ENCODE peak calls at places on chromosomes 5 and 9, in five cellular contexts. F is AG08395; P is stimulated activated naive CD4-positive, alpha-beta T cell treated with Interleukin-2 at 50 U/mL for 16 hours; X is stimulated activated CD4-positive, alpha-beta T cell treated with anti-CD3 and anti-CD28 coated beads, TNF-alpha, amount 100 ng/mL, for 4 hours; S is SIG-M5. V is an unnamed sample.

GRCh38 chr9:75102177-75102790 is 14.0 kb downstream of the OSTF1 start:
- DNase-seq in F (no peak), S (no peak), X (no peak), P (no peak), V (no peak)

GRCh38 chr5:32710859-32711692 is at the start of gene NPR3:
- DNase-seq in S (no peak), P (no peak), F (no peak), X (no peak), V (no peak)

GRCh38 chr5:72606525-72606924 is 99.3 kb upstream of the ZNF366 start:
- DNase-seq in S (no peak), P (no peak), F (no peak), X (no peak), V (no peak)

GRCh38 chr5:43024217-43024616 is 15.9 kb downstream of the ANXA2R start:
- DNase-seq in P (no peak), X (no peak), F (no peak), S (no peak), V (no peak)

GRCh38 chr9:38074441-38074943 is 5.5 kb upstream of the SHB start:
- DNase-seq in P (no peak), S (no peak), X (no peak), F (peak; percentile 57), V (no peak)

GRCh38 chr9:4574657-4575243 is 84.5 kb downstream of the SLC1A1 start:
- DNase-seq in P (no peak), X (no peak), F (no peak), S (no peak), V (no peak)

GRCh38 chr5:53253421-53253871 is 143.9 kb upstream of the MOCS2 start:
- DNase-seq in S (no peak), P (no peak), X (no peak), F (peak; percentile 49), V (no peak)

GRCh38 chr9:111994831-111995458 is 98.3 kb downstream of the UGCG start:
- DNase-seq in P (no peak), F (no peak), X (no peak), S (no peak), V (no peak)

GRCh38 chr9:134750450-134751155 is 109.0 kb downstream of the COL5A1 start:
- DNase-seq in F (no peak), P (no peak), S (no peak), X (no peak), V (no peak)

GRCh38 chr9:114811969-114812636 is 6.3 kb upstream of the TNFSF15 start:
- DNase-seq in P (no peak), F (no peak), S (no peak), X (no peak), V (no peak)

GRCh38 chr5:160266044-160266718 is 36.9 kb downstream of the FABP6 start:
- DNase-seq in X (no peak), S (no peak), F (no peak), P (no peak), V (no peak)

GRCh38 chr5:37892571-37892970 is 52.7 kb upstream of the GDNF start:
- DNase-seq in P (no peak), F (no peak), S (no peak), X (no peak), V (no peak)

GRCh38 chr5:94941113-94941765 is 322.8 kb downstream of the SLF1 start:
- DNase-seq in P (no peak), F (no peak), X (no peak), S (no peak), V (no peak)

GRCh38 chr9:123150708-123151503 is 117.4 kb downstream of the GPR21 start:
- DNase-seq in P (no peak), F (peak; percentile 10), X (no peak), S (no peak), V (no peak)

GRCh38 chr9:127880143-127880542 is 2.7 kb upstream of the AK1 start:
- DNase-seq in F (no peak), P (no peak), X (no peak), S (no peak), V (no peak)

GRCh38 chr5:119273391-119273839 is 82.4 kb upstream of the TNFAIP8 start:
- DNase-seq in P (no peak), S (peak; percentile 75), F (no peak), X (no peak), V (no peak)

GRCh38 chr5:151092750-151093149 is 11.9 kb upstream of the TNIP1 start:
- DNase-seq in F (peak; percentile 70), P (no peak), S (peak; percentile 19), X (no peak), V (no peak)

GRCh38 chr9:25461416-25461815 is 216.8 kb downstream of the TUSC1 start:
- DNase-seq in F (no peak), S (no peak), P (no peak), X (no peak), V (no peak)

GRCh38 chr9:36074870-36075532 is 38.3 kb downstream of the RECK start:
- DNase-seq in P (no peak), X (no peak), S (no peak), F (peak; percentile 59), V (no peak)

GRCh38 chr5:35762368-35762767 is 94.3 kb upstream of the IL7R start:
- DNase-seq in S (no peak), F (peak; percentile 33), X (no peak), P (no peak), V (no peak)

GRCh38 chr5:33370135-33370472 is 70.7 kb upstream of the TARS1 start:
- DNase-seq in P (no peak), F (peak; percentile 47), X (no peak), S (no peak), V (no peak)

V was measured in activated naive CD8-positive, alpha-beta T cell treated with anti-CD3 and anti-CD28 coated beads, Interleukin-2, amount 50 U/mL, for 16 hours.